ENCODE peak calls at places on chromosome 12, in ten cellular contexts. One of them, this sample, is unnamed. For H3K27me3, the result is how much of the 10 kb centered on the place peaks cover.

GRCh38 chr12:22551624-22552023 is 7.3 kb upstream of the C2CD5 start:
- DNase-seq in aorta: no peak
- DNase-seq in adipocyte: no peak
- DNase-seq in lung: no peak
- DNase-seq in ovary: no peak
- DNase-seq in left ventricle myocardium inferior: no peak
- DNase-seq in MM.1S: no peak
- DNase-seq in right lobe of liver: no peak
- DNase-seq in upper lobe of right lung: no peak
- DNase-seq in pancreas: no peak
- DNase-seq in this sample: no peak

GRCh38 chr12:117890137-117890536 is 78.7 kb downstream of the KSR2 start:
- DNase-seq in MM.1S: no peak
- DNase-seq in aorta: no peak
- DNase-seq in ovary: no peak
- DNase-seq in pancreas: no peak
- DNase-seq in right lobe of liver: no peak
- DNase-seq in adipocyte: no peak
- DNase-seq in lung: no peak
- DNase-seq in upper lobe of right lung: no peak
- DNase-seq in left ventricle myocardium inferior: no peak
- DNase-seq in this sample: peak

GRCh38 chr12:19227190-19227879 is 97.8 kb downstream of the PLEKHA5 start:
- DNase-seq in aorta: no peak
- DNase-seq in adipocyte: no peak
- DNase-seq in left ventricle myocardium inferior: no peak
- DNase-seq in right lobe of liver: no peak
- DNase-seq in lung: no peak
- DNase-seq in ovary: no peak
- DNase-seq in upper lobe of right lung: no peak
- DNase-seq in pancreas: no peak
- DNase-seq in MM.1S: no peak
- DNase-seq in this sample: no peak

GRCh38 chr12:111455448-111456320 is 50.0 kb downstream of the SH2B3 start:
- DNase-seq in adipocyte: peak
- DNase-seq in upper lobe of right lung: no peak
- DNase-seq in right lobe of liver: no peak
- DNase-seq in MM.1S: no peak
- DNase-seq in ovary: no peak
- DNase-seq in lung: no peak
- DNase-seq in aorta: no peak
- DNase-seq in pancreas: no peak
- DNase-seq in left ventricle myocardium inferior: no peak
- DNase-seq in this sample: peak

GRCh38 chr12:6961695-6962284 is 8.7 kb downstream of the PHB2 start:
- DNase-seq in lung: peak
- DNase-seq in ovary: no peak
- DNase-seq in adipocyte: peak
- DNase-seq in right lobe of liver: peak
- DNase-seq in left ventricle myocardium inferior: peak
- DNase-seq in pancreas: peak
- DNase-seq in aorta: peak
- DNase-seq in upper lobe of right lung: peak
- DNase-seq in MM.1S: peak
- DNase-seq in this sample: peak

GRCh38 chr12:10128687-10129086 is 1.3 kb downstream of the CLEC7A start:
- DNase-seq in aorta: no peak
- DNase-seq in left ventricle myocardium inferior: no peak
- DNase-seq in right lobe of liver: no peak
- DNase-seq in adipocyte: no peak
- DNase-seq in upper lobe of right lung: no peak
- DNase-seq in lung: no peak
- DNase-seq in ovary: no peak
- DNase-seq in MM.1S: no peak
- DNase-seq in pancreas: no peak
- DNase-seq in this sample: no peak

GRCh38 chr12:93571854-93572711 is at the start of gene SOCS2:
- DNase-seq in upper lobe of right lung: peak
- DNase-seq in aorta: peak
- DNase-seq in ovary: peak
- DNase-seq in lung: no peak
- DNase-seq in pancreas: peak
- DNase-seq in left ventricle myocardium inferior: peak
- DNase-seq in MM.1S: peak
- DNase-seq in adipocyte: peak
- DNase-seq in right lobe of liver: peak
- DNase-seq in this sample: peak

GRCh38 chr12:1606021-1606622 is 11.7 kb upstream of the FBXL14 start:
- DNase-seq in upper lobe of right lung: peak
- DNase-seq in left ventricle myocardium inferior: peak
- DNase-seq in lung: peak
- DNase-seq in ovary: peak
- DNase-seq in right lobe of liver: peak
- DNase-seq in adipocyte: peak
- DNase-seq in aorta: peak
- DNase-seq in MM.1S: no peak
- DNase-seq in pancreas: peak
- DNase-seq in this sample: peak

GRCh38 chr12:106086696-106087095 is 52.1 kb downstream of the NUAK1 start:
- DNase-seq in upper lobe of right lung: no peak
- DNase-seq in right lobe of liver: no peak
- DNase-seq in left ventricle myocardium inferior: no peak
- DNase-seq in ovary: no peak
- DNase-seq in aorta: no peak
- DNase-seq in adipocyte: no peak
- DNase-seq in pancreas: no peak
- DNase-seq in lung: no peak
- DNase-seq in MM.1S: no peak
- DNase-seq in this sample: no peak

GRCh38 chr12:130717752-130718151 is 1.7 kb upstream of the RIMBP2 start:
- DNase-seq in upper lobe of right lung: no peak
- DNase-seq in MM.1S: no peak
- DNase-seq in adipocyte: no peak
- DNase-seq in right lobe of liver: no peak
- DNase-seq in left ventricle myocardium inferior: no peak
- DNase-seq in lung: no peak
- DNase-seq in aorta: no peak
- DNase-seq in pancreas: no peak
- DNase-seq in ovary: no peak
- DNase-seq in this sample: no peak
- H3K27me3 ChIP-seq in upper lobe of right lung: under half
- H3K27me3 ChIP-seq in MM.1S: under half
- H3K27me3 ChIP-seq in adipocyte: under half
- H3K27me3 ChIP-seq in right lobe of liver: under half
- H3K27me3 ChIP-seq in left ventricle myocardium inferior: half or more
- H3K27me3 ChIP-seq in lung: under half
- H3K27me3 ChIP-seq in aorta: under half
- H3K27me3 ChIP-seq in pancreas: under half
- H3K27me3 ChIP-seq in ovary: under half
- H3K27me3 ChIP-seq in this sample: half or more

GRCh38 chr12:128852026-128852725 is 1.1 kb upstream of the GLT1D1 start:
- DNase-seq in aorta: peak
- DNase-seq in MM.1S: no peak
- DNase-seq in right lobe of liver: no peak
- DNase-seq in upper lobe of right lung: no peak
- DNase-seq in pancreas: no peak
- DNase-seq in adipocyte: no peak
- DNase-seq in lung: no peak
- DNase-seq in left ventricle myocardium inferior: no peak
- DNase-seq in ovary: no peak
- DNase-seq in this sample: no peak

GRCh38 chr12:128850400-128850799 is 2.9 kb upstream of the GLT1D1 start:
- DNase-seq in ovary: no peak
- DNase-seq in left ventricle myocardium inferior: no peak
- DNase-seq in upper lobe of right lung: no peak
- DNase-seq in right lobe of liver: no peak
- DNase-seq in MM.1S: no peak
- DNase-seq in pancreas: no peak
- DNase-seq in lung: no peak
- DNase-seq in adipocyte: no peak
- DNase-seq in aorta: no peak
- DNase-seq in this sample: no peak

GRCh38 chr12:128856035-128856790 is 2.9 kb downstream of the GLT1D1 start:
- DNase-seq in left ventricle myocardium inferior: no peak
- DNase-seq in lung: no peak
- DNase-seq in MM.1S: no peak
- DNase-seq in right lobe of liver: no peak
- DNase-seq in upper lobe of right lung: no peak
- DNase-seq in adipocyte: no peak
- DNase-seq in pancreas: no peak
- DNase-seq in aorta: no peak
- DNase-seq in ovary: no peak
- DNase-seq in this sample: no peak

GRCh38 chr12:128853321-128854197 is at the start of gene GLT1D1:
- DNase-seq in upper lobe of right lung: no peak
- DNase-seq in right lobe of liver: no peak
- DNase-seq in pancreas: no peak
- DNase-seq in adipocyte: no peak
- DNase-seq in left ventricle myocardium inferior: no peak
- DNase-seq in lung: no peak
- DNase-seq in MM.1S: no peak
- DNase-seq in ovary: no peak
- DNase-seq in aorta: no peak
- DNase-seq in this sample: peak

DNA sequence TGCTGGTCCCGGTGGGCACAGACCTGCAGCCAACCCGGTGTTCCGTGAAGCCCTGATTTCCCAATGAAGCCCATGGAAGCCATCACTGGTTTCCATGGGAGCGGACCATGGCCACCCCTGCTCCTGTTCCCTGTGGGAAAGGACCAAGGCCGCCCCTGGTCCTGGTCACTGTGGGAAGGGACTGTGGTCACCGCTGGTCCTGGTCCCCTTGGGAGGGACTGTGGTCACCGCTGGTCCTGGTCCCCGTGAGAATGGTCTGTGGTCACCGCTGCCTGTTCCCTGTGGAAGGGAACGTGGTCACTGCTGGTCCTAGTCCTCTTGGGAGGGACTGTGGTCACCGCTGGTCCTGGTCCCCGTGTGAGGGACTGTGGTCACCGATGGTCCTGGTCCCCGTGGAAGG is 393 bp upstream of the GLT1D1 start:
- DNase-seq in ovary: no peak
- DNase-seq in upper lobe of right lung: no peak
- DNase-seq in aorta: peak
- DNase-seq in lung: no peak
- DNase-seq in MM.1S: no peak
- DNase-seq in right lobe of liver: no peak
- DNase-seq in left ventricle myocardium inferior: no peak
- DNase-seq in pancreas: no peak
- DNase-seq in adipocyte: no peak
- DNase-seq in this sample: peak
- H3K4me3 ChIP-seq in ovary: no peak
- H3K4me3 ChIP-seq in upper lobe of right lung: no peak
- H3K4me3 ChIP-seq in aorta: no peak
- H3K4me3 ChIP-seq in lung: no peak
- H3K4me3 ChIP-seq in MM.1S: no peak
- H3K4me3 ChIP-seq in right lobe of liver: peak
- H3K4me3 ChIP-seq in left ventricle myocardium inferior: no peak
- H3K4me3 ChIP-seq in pancreas: no peak
- H3K4me3 ChIP-seq in adipocyte: no peak
- H3K4me3 ChIP-seq in this sample: peak

GRCh38 chr12:132176920-132177551 is 32.8 kb downstream of the NOC4L start:
- DNase-seq in adipocyte: no peak
- DNase-seq in upper lobe of right lung: no peak
- DNase-seq in left ventricle myocardium inferior: no peak
- DNase-seq in pancreas: no peak
- DNase-seq in lung: no peak
- DNase-seq in aorta: no peak
- DNase-seq in MM.1S: no peak
- DNase-seq in ovary: no peak
- DNase-seq in right lobe of liver: no peak
- DNase-seq in this sample: no peak

GRCh38 chr12:132176358-132176919 is 32.2 kb downstream of the NOC4L start:
- DNase-seq in pancreas: peak
- DNase-seq in ovary: no peak
- DNase-seq in adipocyte: no peak
- DNase-seq in lung: no peak
- DNase-seq in MM.1S: no peak
- DNase-seq in left ventricle myocardium inferior: no peak
- DNase-seq in upper lobe of right lung: no peak
- DNase-seq in aorta: no peak
- DNase-seq in right lobe of liver: no peak
- DNase-seq in this sample: no peak

GRCh38 chr12:132174015-132174660 is 29.9 kb downstream of the NOC4L start:
- DNase-seq in right lobe of liver: peak
- DNase-seq in lung: no peak
- DNase-seq in left ventricle myocardium inferior: peak
- DNase-seq in ovary: no peak
- DNase-seq in aorta: no peak
- DNase-seq in pancreas: peak
- DNase-seq in upper lobe of right lung: no peak
- DNase-seq in MM.1S: no peak
- DNase-seq in adipocyte: no peak
- DNase-seq in this sample: no peak

GRCh38 chr12:132174703-132175490 is 30.6 kb downstream of the NOC4L start:
- DNase-seq in pancreas: peak
- DNase-seq in upper lobe of right lung: no peak
- DNase-seq in left ventricle myocardium inferior: no peak
- DNase-seq in lung: no peak
- DNase-seq in MM.1S: no peak
- DNase-seq in right lobe of liver: no peak
- DNase-seq in adipocyte: no peak
- DNase-seq in ovary: no peak
- DNase-seq in aorta: no peak
- DNase-seq in this sample: no peak

GRCh38 chr12:132175496-132176357 is 31.5 kb downstream of the NOC4L start:
- DNase-seq in right lobe of liver: no peak
- DNase-seq in upper lobe of right lung: no peak
- DNase-seq in left ventricle myocardium inferior: no peak
- DNase-seq in pancreas: peak
- DNase-seq in aorta: no peak
- DNase-seq in ovary: no peak
- DNase-seq in lung: no peak
- DNase-seq in MM.1S: no peak
- DNase-seq in adipocyte: no peak
- DNase-seq in this sample: no peak
- H3K27me3 ChIP-seq in right lobe of liver: under half
- H3K27me3 ChIP-seq in upper lobe of right lung: half or more
- H3K27me3 ChIP-seq in left ventricle myocardium inferior: half or more
- H3K27me3 ChIP-seq in pancreas: under half
- H3K27me3 ChIP-seq in aorta: under half
- H3K27me3 ChIP-seq in ovary: under half
- H3K27me3 ChIP-seq in lung: under half
- H3K27me3 ChIP-seq in MM.1S: under half
- H3K27me3 ChIP-seq in adipocyte: half or more
- H3K27me3 ChIP-seq in this sample: under half

GRCh38 chr12:132429932-132430643 is 59.9 kb upstream of the FBRSL1 start:
- DNase-seq in right lobe of liver: no peak
- DNase-seq in MM.1S: peak
- DNase-seq in pancreas: peak
- DNase-seq in upper lobe of right lung: no peak
- DNase-seq in lung: no peak
- DNase-seq in adipocyte: peak
- DNase-seq in left ventricle myocardium inferior: no peak
- DNase-seq in ovary: no peak
- DNase-seq in aorta: no peak
- DNase-seq in this sample: peak
- H3K4me3 ChIP-seq in right lobe of liver: no peak
- H3K4me3 ChIP-seq in MM.1S: no peak
- H3K4me3 ChIP-seq in pancreas: no peak
- H3K4me3 ChIP-seq in upper lobe of right lung: no peak
- H3K4me3 ChIP-seq in lung: no peak
- H3K4me3 ChIP-seq in adipocyte: no peak
- H3K4me3 ChIP-seq in left ventricle myocardium inferior: no peak
- H3K4me3 ChIP-seq in ovary: no peak
- H3K4me3 ChIP-seq in aorta: no peak
- H3K4me3 ChIP-seq in this sample: no peak

GRCh38 chr12:107853479-107853878 is 79.0 kb downstream of the ASCL4 start:
- DNase-seq in right lobe of liver: no peak
- DNase-seq in MM.1S: no peak
- DNase-seq in lung: no peak
- DNase-seq in left ventricle myocardium inferior: no peak
- DNase-seq in aorta: no peak
- DNase-seq in upper lobe of right lung: no peak
- DNase-seq in ovary: no peak
- DNase-seq in adipocyte: no peak
- DNase-seq in pancreas: no peak
- DNase-seq in this sample: no peak
- H3K27me3 ChIP-seq in right lobe of liver: under half
- H3K27me3 ChIP-seq in MM.1S: under half
- H3K27me3 ChIP-seq in lung: under half
- H3K27me3 ChIP-seq in left ventricle myocardium inferior: half or more
- H3K27me3 ChIP-seq in aorta: under half
- H3K27me3 ChIP-seq in upper lobe of right lung: under half
- H3K27me3 ChIP-seq in ovary: under half
- H3K27me3 ChIP-seq in adipocyte: under half
- H3K27me3 ChIP-seq in pancreas: under half
- H3K27me3 ChIP-seq in this sample: under half

This sample was measured in H7.